ENCODE peak calls at places on chromosomes 4 and X, in four cellular contexts. E is right lobe of liver, R is cardiac muscle cell, X is left lung. B is an unnamed sample. For H3K4me1, the result is how much of the 10 kb centered on the place peaks cover.

GRCh38 chrX:2690856-2691542 is at the start of gene CD99:
- DNase-seq in X (peak), E (peak), R (peak), B (peak)

GRCh38 chrX:57771689-57772088 is 91.6 kb upstream of the NLRP2B start:
- DNase-seq in E (no peak), X (no peak), R (no peak), B (no peak)

GRCh38 chr4:105369988-105370387 is 103.9 kb downstream of the PPA2 start:
- DNase-seq in R (no peak), E (no peak), X (no peak), B (no peak)

GRCh38 chr4:74793757-74794340 is 474 bp downstream of the BTC start:
- DNase-seq in E (peak), X (peak), R (peak), B (peak)

GRCh38 chr4:149311076-149311475 is 504.6 kb downstream of the IQCM start:
- DNase-seq in E (no peak), X (no peak), R (no peak), B (no peak)

GRCh38 chrX:80808160-80808735 is 1.4 kb downstream of the BRWD3 start:
- DNase-seq in X (no peak), E (peak), R (peak), B (peak)

GRCh38 chrX:115399306-115399705 is 109.8 kb downstream of the LUZP4 start:
- DNase-seq in E (no peak), X (no peak), R (no peak), B (no peak)

GRCh38 chrX:78574306-78574705 is 84.8 kb downstream of the RTL3 start:
- DNase-seq in X (no peak), R (no peak), E (no peak), B (no peak)

GRCh38 chr4:10655968-10656367 is 28.6 kb downstream of the CLNK start:
- DNase-seq in R (peak), X (no peak), E (no peak), B (no peak)

GRCh38 chr4:178309890-178310289 is 867.7 kb upstream of the AGA start:
- DNase-seq in X (no peak), R (no peak), E (no peak), B (no peak)

GRCh38 chr4:168796362-168797106 is 213.5 kb downstream of the CBR4 start:
- DNase-seq in E (peak), R (peak), X (no peak), B (no peak)

GRCh38 chrX:74304016-74304415 is at the start of gene ZCCHC13:
- DNase-seq in E (no peak), X (no peak), R (no peak), B (no peak)

GRCh38 chr4:118927976-118928375 is 39.3 kb downstream of the SYNPO2 start:
- DNase-seq in E (no peak), X (no peak), R (peak), B (peak)

GRCh38 chr4:23857353-23857752 is 32.5 kb downstream of the PPARGC1A start:
- DNase-seq in E (no peak), R (peak), X (no peak), B (no peak)

GRCh38 chr4:46586566-46586965 is 196.6 kb upstream of the GABRA2 start:
- DNase-seq in X (no peak), E (no peak), R (no peak), B (no peak)

GRCh38 chr4:77652237-77652897 is 46.7 kb downstream of the CXCL13 start:
- DNase-seq in R (peak), E (no peak), X (no peak), B (no peak)

GRCh38 chr4:185276036-185276435 is 66.6 kb downstream of the SNX25 start:
- DNase-seq in X (no peak), E (no peak), R (peak), B (no peak)

GRCh38 chr4:56227301-56227835 is 159.9 kb downstream of the AASDH start:
- DNase-seq in R (no peak), X (no peak), E (no peak), B (no peak)

GRCh38 chr4:78599931-78600375 is 48.4 kb downstream of the ANXA3 start:
- DNase-seq in X (no peak), R (peak), E (no peak), B (peak)

GRCh38 chr4:148271166-148271565 is 171.0 kb downstream of the NR3C2 start:
- DNase-seq in E (no peak), X (no peak), R (no peak), B (no peak)

GRCh38 chr4:48047421-48047844 is 30.9 kb downstream of the NIPAL1 start:
- DNase-seq in E (peak), X (no peak), R (peak), B (no peak)

GRCh38 chr4:122759639-122760310 is 27.3 kb downstream of the BBS12 start:
- DNase-seq in R (peak), E (no peak), X (no peak), B (no peak)

GRCh38 chr4:36222702-36223101 is 21.6 kb downstream of the ARAP2 start:
- DNase-seq in X (no peak), E (no peak), R (no peak), B (no peak)

GRCh38 chr4:79831701-79832514 is 241.1 kb downstream of the ANTXR2 start:
- DNase-seq in R (no peak), X (no peak), E (no peak), B (no peak)

GRCh38 chr4:52588771-52589591 is 70.1 kb downstream of the USP46 start:
- DNase-seq in X (no peak), R (peak), E (no peak), B (no peak)

GRCh38 chrX:14934423-14934822 is 61.2 kb downstream of the MOSPD2 start:
- DNase-seq in R (no peak), E (no peak), X (no peak), B (no peak)

GRCh38 chrX:14941301-14941700 is 68.1 kb downstream of the MOSPD2 start:
- DNase-seq in E (no peak), X (no peak), R (no peak), B (no peak)

GRCh38 chrX:14932136-14932535 is 58.9 kb downstream of the MOSPD2 start:
- DNase-seq in X (no peak), E (no peak), R (no peak), B (no peak)

GRCh38 chrX:14939644-14940043 is 66.4 kb downstream of the MOSPD2 start:
- DNase-seq in R (no peak), E (no peak), X (no peak), B (no peak)

DNA sequence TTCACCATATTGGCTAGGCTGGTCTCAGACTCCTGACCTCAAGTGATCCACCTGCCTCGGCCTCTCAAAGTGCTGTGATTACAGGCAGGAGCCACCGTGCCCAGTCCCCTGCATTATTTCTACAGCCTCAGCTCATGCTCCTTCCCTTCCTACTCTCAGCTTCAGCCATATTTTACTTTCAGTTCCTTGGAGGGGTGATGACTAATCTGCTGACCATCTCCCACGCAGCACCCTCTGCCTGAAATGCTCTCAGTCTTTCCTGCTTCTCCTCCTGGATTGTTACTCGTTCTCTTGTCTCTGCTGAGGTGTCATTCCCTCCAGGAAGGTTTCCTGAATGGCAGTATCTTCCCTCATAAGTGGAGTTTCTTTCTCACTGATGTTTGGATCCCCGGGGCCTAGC is 63.3 kb downstream of the MOSPD2 start:
- DNase-seq in R (peak), X (no peak), E (no peak), B (no peak)
- H3K27ac ChIP-seq in R (peak), X (no peak), E (no peak), B (no peak)

GRCh38 chr4:41433361-41433760 is 104.6 kb upstream of the LIMCH1 start:
- DNase-seq in R (no peak), X (no peak), E (no peak), B (no peak)

GRCh38 chr4:41435509-41435908 is 102.4 kb upstream of the LIMCH1 start:
- DNase-seq in R (no peak), E (no peak), X (no peak), B (no peak)

GRCh38 chr4:41438564-41438963 is 99.4 kb upstream of the LIMCH1 start:
- DNase-seq in X (no peak), E (no peak), R (no peak), B (no peak)

GRCh38 chr4:41436365-41437263 is 101.3 kb upstream of the LIMCH1 start:
- DNase-seq in E (no peak), R (no peak), X (no peak), B (no peak)

GRCh38 chr4:41437264-41437566 is 100.7 kb upstream of the LIMCH1 start:
- DNase-seq in E (no peak), X (no peak), R (no peak), B (no peak)
- H3K4me1 ChIP-seq in E (under half), X (under half), R (under half), B (under half)

GRCh38 chr4:155665054-155665453 is 1.6 kb upstream of the GUCY1A1 start:
- DNase-seq in X (no peak), E (no peak), R (no peak), B (no peak)

GRCh38 chr4:155672342-155672741 is 5.7 kb downstream of the GUCY1A1 start:
- DNase-seq in X (no peak), E (no peak), R (no peak), B (no peak)

GRCh38 chr4:155673453-155673979 is 6.9 kb downstream of the GUCY1A1 start:
- DNase-seq in X (no peak), E (no peak), R (no peak), B (no peak)

GRCh38 chr4:155666701-155667537 is at the start of gene GUCY1A1:
- DNase-seq in R (peak), X (peak), E (peak), B (peak)

GRCh38 chr4:155667538-155668511 is 1.2 kb downstream of the GUCY1A1 start:
- DNase-seq in X (peak), R (peak), E (peak), B (peak)
- H3K27ac ChIP-seq in X (peak), R (peak), E (peak), B (peak)

DNA sequence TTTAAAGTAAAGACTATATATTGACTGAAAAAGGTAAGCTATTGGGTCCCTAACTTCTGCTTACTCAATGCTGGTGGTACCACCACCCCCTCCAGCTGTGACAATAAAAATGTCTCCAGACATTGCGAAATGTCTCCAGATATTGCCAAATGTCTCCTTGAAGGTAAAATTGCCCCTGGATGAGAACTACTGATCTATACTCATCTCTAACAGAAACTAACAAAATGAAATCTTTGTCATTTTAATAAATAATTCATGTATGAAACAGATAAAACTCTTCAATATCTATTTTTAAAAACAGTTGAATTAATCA is 20.1 kb downstream of the CLTRN start:
- DNase-seq in X (no peak), R (no peak), E (no peak), B (no peak)
- H3K4me1 ChIP-seq in X (under half), R (under half), E (under half), B (under half)

DNA sequence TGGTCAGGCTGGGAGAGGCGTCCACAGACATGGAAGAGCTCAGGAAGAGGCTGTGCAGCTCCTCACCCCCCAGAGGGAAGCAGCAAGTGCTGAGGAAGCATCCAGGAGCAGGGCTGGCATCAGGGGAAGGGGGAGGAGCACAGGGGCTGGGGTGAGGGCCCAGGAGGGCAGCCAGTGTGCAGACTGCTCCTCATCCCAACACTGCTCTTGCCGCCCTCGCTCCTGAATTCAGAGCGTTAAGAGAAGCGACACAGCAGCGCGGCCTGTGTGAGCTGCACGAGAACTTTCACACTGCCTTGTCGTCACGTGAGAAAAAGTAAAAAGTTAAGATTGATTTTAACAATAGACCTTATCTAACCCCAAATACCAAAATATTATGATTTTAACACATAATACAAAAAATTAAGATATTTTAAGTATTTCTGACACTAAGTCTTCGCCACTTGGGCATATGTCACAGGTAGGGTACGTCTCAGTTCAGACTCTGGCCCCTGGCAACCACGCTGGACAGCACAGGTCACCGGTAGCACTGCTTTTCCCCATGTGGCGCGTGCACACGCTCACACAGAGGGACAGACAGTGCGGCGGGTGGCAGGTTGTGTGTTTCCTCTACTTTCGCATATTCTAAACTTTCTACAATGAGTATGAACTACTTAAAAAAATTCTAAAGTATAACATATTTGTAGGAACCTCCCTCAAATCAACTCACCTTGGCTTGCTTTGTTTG is 19.7 kb downstream of the NOP14 start:
- DNase-seq in R (no peak), X (peak), E (peak), B (peak)
- H3K27ac ChIP-seq in R (no peak), X (no peak), E (no peak), B (no peak)

GRCh38 chr4:2859514-2859913 is 15.9 kb downstream of the ADD1 start:
- DNase-seq in X (no peak), E (no peak), R (no peak), B (no peak)
- H3K4me1 ChIP-seq in X (half or more), E (under half), R (half or more), B (under half)

DNA sequence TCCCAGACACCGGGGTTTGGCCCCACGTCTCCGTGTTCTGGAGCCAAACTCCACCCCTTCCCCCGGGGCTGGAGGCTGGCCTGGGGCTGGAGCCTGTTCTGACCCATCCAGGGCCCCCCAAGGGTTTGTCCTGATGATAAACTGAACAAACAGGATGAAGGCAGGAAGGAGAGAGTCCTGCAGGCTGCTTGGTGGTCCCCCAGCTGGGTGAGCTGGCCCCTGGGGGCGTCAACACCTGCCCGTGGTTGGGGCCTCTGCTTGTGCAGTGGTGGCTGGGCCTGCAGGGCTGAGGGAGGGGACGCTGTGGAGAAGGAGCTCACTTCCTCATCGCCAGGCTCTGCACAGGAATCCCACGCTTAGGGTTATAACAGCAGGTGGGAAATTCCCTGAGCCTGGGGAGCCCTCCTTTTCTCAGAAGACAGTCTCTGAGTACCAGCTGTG is 2.3 kb downstream of the SH3TC1 start:
- DNase-seq in X (peak), E (no peak), R (peak), B (no peak)
- H3K27ac ChIP-seq in X (no peak), E (peak), R (no peak), B (no peak)

GRCh38 chr4:1211951-1212545 is 36.9 kb downstream of the CTBP1 start:
- DNase-seq in E (no peak), X (peak), R (no peak), B (peak)
- H3K4me1 ChIP-seq in E (under half), X (half or more), R (under half), B (under half)

GRCh38 chrX:68878977-68879376 is 50.2 kb downstream of the EFNB1 start:
- DNase-seq in R (no peak), E (no peak), X (no peak), B (no peak)
- H3K27ac ChIP-seq in R (no peak), E (no peak), X (no peak), B (no peak)